ENCODE peak calls at places on chromosomes 13 and 19, in six cellular contexts. U is SK-MEL-5, E is AML-193, L is AG09309, X is A172, T is substantia nigra. K is an unnamed sample.

GRCh38 chr13:41931337-41931736 is 29.6 kb downstream of the VWA8 start:
- DNase-seq in L (peak; percentile 3), X (no peak), U (no peak), T (no peak), E (no peak), K (no peak)

GRCh38 chr13:106466691-106467405 is 68.6 kb downstream of the EFNB2 start:
- DNase-seq in E (no peak), T (no peak), X (no peak), L (no peak), U (peak; percentile 5), K (no peak)

GRCh38 chr19:41476583-41476982 is 33.6 kb downstream of the ERICH4 start:
- DNase-seq in L (no peak), E (no peak), U (no peak), X (no peak), T (no peak), K (no peak)

GRCh38 chr13:99439048-99439447 is 62.2 kb upstream of the TM9SF2 start:
- DNase-seq in L (no peak), E (no peak), U (no peak), T (no peak), X (no peak), K (no peak)

GRCh38 chr13:102846261-102847015 is 606 bp downstream of the ERCC5 start:
- DNase-seq in E (peak; percentile 77), L (no peak), U (peak; percentile 41), T (peak; percentile 40), X (peak; percentile 30), K (no peak)

GRCh38 chr13:73989244-73989843 is 144.9 kb downstream of the KLF12 start:
- DNase-seq in X (no peak), T (no peak), L (no peak), U (no peak), E (no peak), K (no peak)

GRCh38 chr19:35254341-35255297 is 5.8 kb downstream of the LSR start:
- DNase-seq in U (no peak), E (no peak), T (no peak), L (no peak), X (no peak), K (no peak)

GRCh38 chr13:111093136-111093535 is 22.0 kb upstream of the ARHGEF7 start:
- DNase-seq in T (no peak), E (no peak), L (no peak), U (no peak), X (no peak), K (no peak)

GRCh38 chr19:16698914-16699313 is 20.7 kb upstream of the NWD1 start:
- DNase-seq in E (no peak), T (no peak), L (no peak), U (no peak), X (no peak), K (no peak)

GRCh38 chr19:1027953-1028902 is 1.8 kb downstream of the CNN2 start:
- DNase-seq in U (no peak), X (peak; percentile 88), T (no peak), E (peak; percentile 17), L (peak; percentile 89), K (no peak)

GRCh38 chr19:42468273-42468796 is 25.6 kb upstream of the CXCL17 start:
- DNase-seq in T (no peak), E (no peak), L (peak; percentile 49), U (peak; percentile 87), X (peak; percentile 94), K (no peak)

GRCh38 chr13:100636441-100636840 is 38.2 kb downstream of the TMTC4 start:
- DNase-seq in L (no peak), T (no peak), E (no peak), U (peak; percentile 21), X (no peak), K (no peak)

GRCh38 chr13:61030445-61030844 is 385.2 kb downstream of the PCDH20 start:
- DNase-seq in E (no peak), L (no peak), U (no peak), T (no peak), X (no peak), K (no peak)

GRCh38 chr19:54653181-54653809 is 9.5 kb upstream of the LILRB4 start:
- DNase-seq in U (peak; percentile 54), X (peak; percentile 45), E (peak; percentile 63), T (no peak), L (no peak), K (no peak)

GRCh38 chr19:35899547-35900214 is 659 bp downstream of the NFKBID start:
- DNase-seq in U (peak; percentile 76), T (peak; percentile 35), E (peak; percentile 60), L (no peak), X (peak; percentile 74), K (no peak)

GRCh38 chr19:4957981-4958380 is 10.9 kb upstream of the KDM4B start:
- DNase-seq in L (no peak), E (no peak), T (no peak), X (no peak), U (no peak), K (no peak)

GRCh38 chr13:109654341-109655205 is 131.8 kb downstream of the IRS2 start:
- DNase-seq in L (no peak), E (peak; percentile 99), T (no peak), U (no peak), X (no peak), K (peak; percentile 98)

GRCh38 chr19:56838930-56839664 is 1.4 kb downstream of the PEG3 start:
- DNase-seq in X (no peak), E (no peak), U (peak; percentile 32), L (no peak), T (peak; percentile 86), K (no peak)

GRCh38 chr19:45103200-45103624 is 10.2 kb downstream of the PPP1R37 start:
- DNase-seq in X (no peak), L (no peak), T (no peak), E (no peak), U (peak; percentile 78), K (no peak)

GRCh38 chr13:21039097-21039800 is 22.1 kb downstream of the LATS2 start:
- DNase-seq in L (no peak), T (no peak), X (no peak), U (no peak), E (peak; percentile 65), K (peak; percentile 21)

GRCh38 chr19:55620951-55621672 is 3.3 kb downstream of the ZNF784 start:
- DNase-seq in L (no peak), E (no peak), X (no peak), T (no peak), U (no peak), K (no peak)

GRCh38 chr19:55441692-55442321 is 1.3 kb downstream of the SHISA7 start:
- DNase-seq in X (no peak), U (no peak), T (no peak), L (no peak), E (no peak), K (no peak)

GRCh38 chr13:37695200-37695599 is 96.6 kb upstream of the POSTN start:
- DNase-seq in L (no peak), U (no peak), E (no peak), X (no peak), T (no peak), K (no peak)

GRCh38 chr19:4084547-4084877 is 17.8 kb upstream of the ZBTB7A start:
- DNase-seq in E (no peak), X (no peak), L (no peak), U (no peak), T (no peak), K (no peak)

GRCh38 chr19:20102097-20102496 is 24.3 kb downstream of the ZNF90 start:
- DNase-seq in L (no peak), X (no peak), U (no peak), E (no peak), T (no peak), K (no peak)

GRCh38 chr19:14432817-14433453 is at the start of gene PKN1:
- DNase-seq in E (no peak), L (no peak), T (peak; percentile 23), X (no peak), U (no peak), K (no peak)

GRCh38 chr19:28601723-28602440 is 611.1 kb downstream of the UQCRFS1 start:
- DNase-seq in X (no peak), E (no peak), T (no peak), U (no peak), L (no peak), K (no peak)

GRCh38 chr13:77860621-77861020 is 58.0 kb downstream of the EDNRB start:
- DNase-seq in U (no peak), X (peak; percentile 35), T (no peak), E (peak; percentile 79), L (no peak), K (no peak)

GRCh38 chr13:59343132-59343531 is 820.6 kb downstream of the DIAPH3 start:
- DNase-seq in X (no peak), T (no peak), E (no peak), U (no peak), L (no peak), K (no peak)

GRCh38 chr13:46097015-46097414 is 7.8 kb downstream of the CPB2 start:
- DNase-seq in U (no peak), T (no peak), X (no peak), E (no peak), L (no peak), K (no peak)

GRCh38 chr19:10724573-10725071 is 6.7 kb downstream of the DNM2 start:
- DNase-seq in X (no peak), L (peak; percentile 25), U (no peak), E (no peak), T (no peak), K (no peak)

GRCh38 chr19:48043675-48044258 is at the start of gene CABP5:
- DNase-seq in E (no peak), T (no peak), L (no peak), X (no peak), U (no peak), K (no peak)

GRCh38 chr19:48913114-48913513 is 13.0 kb downstream of the NUCB1 start:
- DNase-seq in T (no peak), E (peak; percentile 1), X (no peak), U (peak; percentile 44), L (no peak), K (no peak)

GRCh38 chr13:101829484-101829883 is 377.0 kb downstream of the ITGBL1 start:
- DNase-seq in E (no peak), X (no peak), L (no peak), T (no peak), U (no peak), K (no peak)

GRCh38 chr19:46371371-46371901 is 24.5 kb downstream of the PPP5C start:
- DNase-seq in T (no peak), X (no peak), U (no peak), E (no peak), L (no peak), K (no peak)

K was measured in SIG-M5.